ENCODE peak calls at places on chromosomes 13 and 19, in ten cellular contexts. K is Ammon's horn; C is occipital lobe; H is memory B cell; D is neural crest cell; A is NCI-H146; G is naive thymus-derived CD4-positive, alpha-beta T cell; V is Daoy; O is psoas muscle; N is iris pigment epithelial cell. W is an unnamed sample.

GRCh38 chr19:45854167-45854778 is 8.7 kb downstream of the SYMPK start:
- DNase-seq in K (no peak), C (no peak), H (no peak), D (no peak), A (no peak), G (no peak), V (no peak), O (peak), N (no peak), W (no peak)

GRCh38 chr13:43908156-43909126 is 28.7 kb downstream of the LACC1 start:
- DNase-seq in K (peak), C (no peak), H (no peak), D (peak), A (peak), G (peak), V (peak), O (no peak), N (peak), W (peak)

GRCh38 chr13:109869312-109870237 is 83.2 kb upstream of the IRS2 start:
- DNase-seq in K (peak), C (peak), H (no peak), D (no peak), A (peak), G (no peak), V (no peak), O (peak), N (no peak), W (peak)

GRCh38 chr13:110263906-110264305 is 43.1 kb downstream of the COL4A1 start:
- DNase-seq in K (no peak), C (no peak), H (no peak), D (no peak), A (no peak), G (no peak), V (no peak), O (peak), N (no peak), W (no peak)

GRCh38 chr13:109779876-109780516 is 6.4 kb downstream of the IRS2 start:
- DNase-seq in K (no peak), C (no peak), H (no peak), D (no peak), A (no peak), G (no peak), V (no peak), O (no peak), N (no peak), W (no peak)

GRCh38 chr19:12065100-12065538 is 588 bp downstream of the ZNF844 start:
- DNase-seq in K (peak), C (no peak), H (no peak), D (peak), A (peak), G (peak), V (peak), O (peak), N (peak), W (no peak)

GRCh38 chr13:47794963-47795362 is 206.1 kb downstream of the SUCLA2 start:
- DNase-seq in K (no peak), C (no peak), H (no peak), D (no peak), A (no peak), G (no peak), V (no peak), O (no peak), N (peak), W (no peak)

GRCh38 chr13:111970501-111971155 is 96.3 kb upstream of the SOX1 start:
- DNase-seq in K (no peak), C (no peak), H (no peak), D (no peak), A (no peak), G (no peak), V (peak), O (no peak), N (no peak), W (no peak)

GRCh38 chr19:16042533-16043085 is 33.7 kb upstream of the TPM4 start:
- DNase-seq in K (no peak), C (no peak), H (no peak), D (no peak), A (no peak), G (no peak), V (no peak), O (no peak), N (no peak), W (no peak)

GRCh38 chr13:99419591-99420243 is 81.6 kb upstream of the TM9SF2 start:
- DNase-seq in K (no peak), C (no peak), H (no peak), D (no peak), A (no peak), G (no peak), V (no peak), O (peak), N (no peak), W (no peak)

GRCh38 chr13:113275387-113275786 is 21.7 kb upstream of the LAMP1 start:
- DNase-seq in K (no peak), C (no peak), H (no peak), D (peak), A (peak), G (peak), V (peak), O (peak), N (peak), W (no peak)

GRCh38 chr19:43778651-43779050 is 2.1 kb downstream of the KCNN4 start:
- DNase-seq in K (no peak), C (no peak), H (no peak), D (no peak), A (peak), G (no peak), V (no peak), O (no peak), N (no peak), W (peak)

GRCh38 chr13:39144941-39145533 is 106.8 kb downstream of the NHLRC3 start:
- DNase-seq in K (peak), C (peak), H (no peak), D (peak), A (peak), G (no peak), V (peak), O (peak), N (peak), W (no peak)

GRCh38 chr13:40983725-40984669 is 35.1 kb downstream of the ELF1 start:
- DNase-seq in K (no peak), C (no peak), H (no peak), D (no peak), A (no peak), G (no peak), V (no peak), O (no peak), N (no peak), W (peak)

GRCh38 chr13:110915874-110916670 is 1.2 kb upstream of the ANKRD10 start:
- DNase-seq in K (no peak), C (no peak), H (no peak), D (no peak), A (no peak), G (no peak), V (no peak), O (no peak), N (peak), W (peak)

GRCh38 chr13:67416047-67416925 is 186.2 kb upstream of the PCDH9 start:
- DNase-seq in K (no peak), C (no peak), H (no peak), D (peak), A (peak), G (no peak), V (no peak), O (peak), N (peak), W (no peak)

GRCh38 chr19:6970478-6970877 is 50.8 kb downstream of the MBD3L2B start:
- DNase-seq in K (peak), C (no peak), H (no peak), D (no peak), A (no peak), G (no peak), V (peak), O (no peak), N (peak), W (no peak)

GRCh38 chr19:55058781-55059610 is 4.0 kb downstream of the RDH13 start:
- DNase-seq in K (no peak), C (no peak), H (no peak), D (no peak), A (no peak), G (no peak), V (no peak), O (no peak), N (no peak), W (no peak)

GRCh38 chr19:4815426-4816387 is 15.8 kb downstream of the TICAM1 start:
- DNase-seq in K (peak), C (peak), H (peak), D (peak), A (peak), G (peak), V (peak), O (peak), N (peak), W (peak)

GRCh38 chr19:33445752-33446070 is 72.2 kb downstream of the CEBPG start:
- DNase-seq in K (no peak), C (no peak), H (no peak), D (no peak), A (no peak), G (no peak), V (no peak), O (peak), N (no peak), W (no peak)

GRCh38 chr13:74966814-74967213 is 515.2 kb downstream of the TBC1D4 start:
- DNase-seq in K (peak), C (no peak), H (no peak), D (peak), A (no peak), G (no peak), V (no peak), O (no peak), N (no peak), W (peak)

GRCh38 chr13:29888306-29888705 is 37.9 kb upstream of the UBL3 start:
- DNase-seq in K (no peak), C (no peak), H (no peak), D (no peak), A (no peak), G (no peak), V (no peak), O (no peak), N (peak), W (no peak)

GRCh38 chr19:33275933-33276619 is 26.3 kb downstream of the CEBPA start:
- DNase-seq in K (no peak), C (no peak), H (no peak), D (no peak), A (no peak), G (no peak), V (no peak), O (no peak), N (no peak), W (no peak)

GRCh38 chr13:52784591-52785340 is 45.1 kb upstream of the CNMD start:
- DNase-seq in K (no peak), C (no peak), H (no peak), D (no peak), A (no peak), G (no peak), V (no peak), O (no peak), N (no peak), W (no peak)

GRCh38 chr19:35759697-35760096 is 1.7 kb downstream of the PROSER3 start:
- DNase-seq in K (no peak), C (no peak), H (no peak), D (no peak), A (no peak), G (no peak), V (no peak), O (no peak), N (no peak), W (no peak)

GRCh38 chr13:25171517-25172302 is at the start of gene AMER2:
- DNase-seq in K (peak), C (peak), H (peak), D (peak), A (peak), G (no peak), V (peak), O (no peak), N (peak), W (peak)

GRCh38 chr19:2273356-2274184 is 8.4 kb downstream of the PEAK3 start:
- DNase-seq in K (no peak), C (no peak), H (peak), D (peak), A (peak), G (peak), V (peak), O (peak), N (peak), W (no peak)